ENCODE peak calls at places on chromosomes 7 and 10, in ten cellular contexts. Z is suprapubic skin, T is spleen, D is GM12891, K is IMR-90, U is heart left ventricle, N is prostate gland, E is NB4, J is lower leg skin, B is A549. G is an unnamed sample.

GRCh38 chr10:34941471-34942357 is 126.6 kb upstream of the PARD3 start:
- DNase-seq in D (no peak), J (no peak), K (peak), Z (no peak), E (peak), N (no peak), U (no peak), T (no peak), B (no peak), G (no peak)

GRCh38 chr10:131168238-131168875 is 143.2 kb downstream of the TCERG1L start:
- DNase-seq in K (no peak), N (no peak), J (no peak), T (peak), U (no peak), B (no peak), Z (no peak), D (no peak), E (no peak), G (no peak)

GRCh38 chr7:49635800-49636199 is 137.6 kb upstream of the VWC2 start:
- DNase-seq in B (no peak), U (no peak), D (no peak), Z (no peak), K (no peak), N (no peak), E (peak), J (no peak), T (no peak), G (no peak)

GRCh38 chr7:159317294-159317693 is 172.6 kb upstream of the VIPR2 start:
- DNase-seq in U (no peak), Z (no peak), K (no peak), D (no peak), E (no peak), N (no peak), T (no peak), J (no peak), B (no peak), G (no peak)

GRCh38 chr7:5228066-5228465 is 38.0 kb downstream of the WIPI2 start:
- DNase-seq in Z (no peak), J (no peak), N (no peak), U (no peak), B (no peak), D (no peak), T (peak), E (no peak), K (no peak), G (no peak)

GRCh38 chr7:99141756-99142726 is 1.9 kb downstream of the SMURF1 start:
- DNase-seq in D (no peak), E (peak), B (peak), J (peak), N (peak), Z (peak), K (peak), T (peak), U (peak), G (peak)

GRCh38 chr10:112313911-112314310 is 30.7 kb downstream of the TECTB start:
- DNase-seq in B (no peak), K (no peak), J (no peak), T (no peak), E (no peak), D (no peak), Z (no peak), N (no peak), U (no peak), G (no peak)

GRCh38 chr7:156604836-156605695 is 35.5 kb upstream of the RNF32 start:
- DNase-seq in K (no peak), N (no peak), B (no peak), J (no peak), E (no peak), T (no peak), Z (no peak), U (no peak), D (no peak), G (no peak)

GRCh38 chr7:137717811-137718271 is 128.9 kb downstream of the DGKI start:
- DNase-seq in D (no peak), B (no peak), J (no peak), Z (no peak), U (no peak), N (no peak), T (no peak), K (peak), E (peak), G (no peak)

GRCh38 chr7:50142421-50143113 is 49.5 kb upstream of the ZPBP start:
- DNase-seq in U (no peak), Z (no peak), B (no peak), D (no peak), J (no peak), T (no peak), E (peak), K (peak), N (no peak), G (no peak)

GRCh38 chr7:137731436-137731835 is 115.3 kb downstream of the DGKI start:
- DNase-seq in T (no peak), Z (no peak), E (no peak), D (no peak), B (no peak), N (no peak), K (peak), J (no peak), U (no peak), G (no peak)

GRCh38 chr7:129574487-129574886 is 37.0 kb upstream of the NRF1 start:
- DNase-seq in E (no peak), J (no peak), N (no peak), K (peak), D (no peak), U (no peak), Z (no peak), B (no peak), T (no peak), G (peak)

GRCh38 chr7:17521437-17521836 is 223.0 kb downstream of the AHR start:
- DNase-seq in N (no peak), Z (no peak), D (no peak), T (no peak), U (no peak), E (peak), K (peak), J (no peak), B (no peak), G (peak)

GRCh38 chr10:116637830-116638229 is 17.1 kb downstream of the PNLIPRP2 start:
- DNase-seq in K (no peak), B (no peak), D (no peak), T (no peak), J (no peak), N (no peak), Z (no peak), E (no peak), U (no peak), G (no peak)

GRCh38 chr10:116634126-116634975 is 13.6 kb downstream of the PNLIPRP2 start:
- DNase-seq in B (no peak), K (no peak), J (no peak), E (no peak), N (no peak), T (no peak), Z (no peak), D (no peak), U (no peak), G (no peak)

GRCh38 chr10:116636976-116637375 is 16.2 kb downstream of the PNLIPRP2 start:
- DNase-seq in B (no peak), K (no peak), N (no peak), D (no peak), Z (no peak), U (no peak), E (no peak), T (no peak), J (no peak), G (no peak)

GRCh38 chr10:116632831-116633600 is 12.3 kb downstream of the PNLIPRP2 start:
- DNase-seq in Z (no peak), N (no peak), D (no peak), T (no peak), U (no peak), K (no peak), J (no peak), B (no peak), E (no peak), G (no peak)

GRCh38 chr10:116636385-116636784 is 15.6 kb downstream of the PNLIPRP2 start:
- DNase-seq in U (no peak), N (no peak), J (no peak), K (no peak), Z (no peak), E (no peak), D (no peak), B (no peak), T (no peak), G (no peak)
- TF ChIP-seq POLR2A in U (no peak), N (no peak), J (no peak), K (no peak), Z (no peak), E (no peak), D (no peak), B (no peak), T (no peak), G (no peak)

DNA sequence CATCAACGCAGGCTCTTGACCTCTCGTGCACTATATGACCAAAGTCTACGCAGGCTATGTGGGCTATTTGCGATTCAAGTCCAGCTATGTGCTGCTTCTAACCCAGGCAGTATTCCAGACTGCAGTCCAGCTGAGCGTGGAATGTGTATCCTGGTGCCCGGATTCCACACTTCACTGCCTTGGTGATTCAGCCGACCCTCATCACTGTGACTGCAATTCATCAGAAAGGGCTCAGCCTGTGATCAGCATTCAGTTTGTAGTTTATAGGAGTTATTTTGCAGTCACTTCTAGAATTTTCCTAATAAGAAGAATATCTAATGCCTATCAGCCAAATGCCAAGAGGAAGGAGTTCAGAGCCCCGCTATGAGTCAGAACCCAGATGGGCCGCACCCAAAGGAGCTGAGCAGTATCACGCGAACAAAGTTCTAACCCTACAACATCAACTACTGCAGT is 119.8 kb upstream of the LANCL2 start:
- DNase-seq in E (no peak), B (no peak), J (peak), K (peak), Z (no peak), D (no peak), T (no peak), N (no peak), U (no peak), G (peak)
- TF ChIP-seq POLR2A in E (no peak), B (no peak), J (no peak), K (no peak), Z (no peak), D (no peak), T (no peak), N (no peak), U (no peak), G (no peak)

DNA sequence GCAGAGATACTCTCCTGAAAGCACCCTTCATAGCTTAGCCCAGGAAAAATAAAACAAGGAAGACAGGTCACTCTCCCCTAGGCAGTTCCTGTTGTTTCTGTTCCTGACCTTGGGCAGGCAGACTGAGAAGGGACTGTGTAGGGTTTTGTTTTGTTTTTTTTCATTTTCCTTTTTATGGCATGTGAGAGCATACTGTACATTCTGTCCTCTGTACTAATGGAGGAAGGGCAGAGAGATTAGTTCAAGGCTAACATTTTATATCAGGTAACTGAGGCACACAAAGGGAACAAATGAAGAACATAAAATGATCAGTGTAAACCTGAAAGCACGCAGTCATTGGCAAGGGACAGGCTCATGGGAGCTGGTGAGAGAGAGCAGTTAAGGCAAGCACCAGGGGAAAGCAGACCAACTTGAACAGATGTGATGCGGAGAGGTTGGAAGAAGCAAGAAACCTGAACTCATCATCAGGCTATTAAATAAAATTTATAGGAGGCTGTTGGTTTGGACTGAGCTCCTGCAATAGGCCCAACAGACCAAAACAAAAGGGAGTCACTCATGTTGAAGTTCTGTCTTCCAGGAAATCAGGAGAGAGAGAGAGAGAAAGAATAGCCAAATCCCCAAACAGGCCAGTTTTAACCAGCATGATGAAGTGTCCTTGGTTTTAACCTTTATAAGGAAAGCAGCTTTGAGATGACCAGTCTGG is 34.2 kb upstream of the PDCD4 start:
- DNase-seq in E (no peak), K (no peak), B (no peak), D (no peak), T (no peak), N (peak), J (no peak), U (no peak), Z (no peak), G (no peak)
- TF ChIP-seq POLR2A in E (no peak), K (no peak), B (no peak), D (no peak), T (no peak), N (no peak), J (no peak), U (no peak), Z (no peak), G (no peak)

GRCh38 chr10:101817542-101818118 is 614 bp downstream of the OGA start:
- DNase-seq in E (peak), T (peak), U (peak), K (peak), J (peak), Z (peak), D (no peak), N (peak), B (peak), G (peak)
- TF ChIP-seq POLR2A in E (no peak), T (no peak), U (no peak), K (peak), J (no peak), Z (no peak), D (no peak), N (peak), B (no peak), G (peak)